ENCODE peak calls at places on chromosome 22, in five cellular contexts. N, C, K, G and O are unnamed samples.

GRCh38 chr22:36383110-36383581 is 4.6 kb downstream of the MYH9 start:
- DNase-seq in N (no peak), C (no peak), G (no peak), K (no peak), O (peak)

GRCh38 chr22:27086728-27087450 is 429.5 kb downstream of the MIAT start:
- DNase-seq in C (no peak), K (no peak), G (no peak), N (no peak), O (no peak)

GRCh38 chr22:44730490-44731356 is 21.7 kb upstream of the ARHGAP8 start:
- DNase-seq in C (no peak), G (no peak), K (no peak), N (no peak), O (no peak)

GRCh38 chr22:44698531-44699421 is 3.2 kb upstream of the PRR5 start:
- DNase-seq in N (no peak), C (no peak), K (no peak), G (peak), O (no peak)

GRCh38 chr22:20203142-20204099 is 52.6 kb upstream of the CCDC188 start:
- DNase-seq in G (no peak), N (peak), K (no peak), C (no peak), O (peak)

GRCh38 chr22:19756288-19757128 is 4.1 kb upstream of the TBX1 start:
- DNase-seq in K (peak), N (peak), G (peak), C (no peak), O (peak)

GRCh38 chr22:20725987-20726558 is 47.8 kb upstream of the SERPIND1 start:
- DNase-seq in K (no peak), N (no peak), C (no peak), G (no peak), O (no peak)

GRCh38 chr22:24178502-24179440 is 2.5 kb upstream of the SUSD2 start:
- DNase-seq in N (no peak), C (no peak), K (no peak), G (no peak), O (no peak)

GRCh38 chr22:49534386-49534785 is 293.3 kb downstream of the BRD1 start:
- DNase-seq in G (no peak), N (no peak), C (no peak), K (no peak), O (no peak)

GRCh38 chr22:48574776-48575566 is 1252.7 kb downstream of the BRD1 start:
- DNase-seq in C (no peak), N (peak), G (peak), K (peak), O (no peak)

GRCh38 chr22:22526125-22526912 is 6.2 kb upstream of the ZNF280A start:
- DNase-seq in G (no peak), K (no peak), C (no peak), N (no peak), O (no peak)

GRCh38 chr22:49724030-49724892 is 103.4 kb downstream of the BRD1 start:
- DNase-seq in C (no peak), K (no peak), G (no peak), N (no peak), O (no peak)

GRCh38 chr22:49513358-49513851 is 314.3 kb downstream of the BRD1 start:
- DNase-seq in G (no peak), K (no peak), C (no peak), N (no peak), O (no peak)

GRCh38 chr22:17867160-17867785 is 93.0 kb upstream of the BID start:
- DNase-seq in G (no peak), K (no peak), C (no peak), N (no peak), O (peak)

GRCh38 chr22:35973388-35973787 is 55.2 kb downstream of the RBFOX2 start:
- DNase-seq in C (no peak), K (no peak), N (no peak), G (no peak), O (no peak)

GRCh38 chr22:42316988-42317387 is 46.5 kb upstream of the TCF20 start:
- DNase-seq in K (no peak), G (peak), C (no peak), N (no peak), O (peak)

GRCh38 chr22:35634015-35634414 is 14.2 kb upstream of the APOL6 start:
- DNase-seq in C (no peak), K (no peak), G (no peak), N (no peak), O (no peak)

GRCh38 chr22:23180301-23180892 is at the start of gene BCR:
- DNase-seq in N (peak), C (no peak), G (peak), K (peak), O (peak)

GRCh38 chr22:44497218-44497903 is 672 bp downstream of the RTL6 start:
- DNase-seq in C (no peak), N (no peak), G (no peak), K (no peak), O (peak)

GRCh38 chr22:44394246-44395115 is 81.7 kb upstream of the SHISAL1 start:
- DNase-seq in K (no peak), N (no peak), G (no peak), C (no peak), O (no peak)

GRCh38 chr22:28395920-28396447 is 283.7 kb downstream of the TTC28 start:
- DNase-seq in G (no peak), C (no peak), N (no peak), K (no peak), O (no peak)

GRCh38 chr22:36770946-36771340 is 5.0 kb downstream of the IFT27 start:
- DNase-seq in C (no peak), N (no peak), K (no peak), G (no peak), O (no peak)

GRCh38 chr22:35628732-35629131 is 11.6 kb upstream of the MB start:
- DNase-seq in K (no peak), C (no peak), N (no peak), G (no peak), O (no peak)

GRCh38 chr22:33427461-33427860 is 369.3 kb upstream of the SYN3 start:
- DNase-seq in N (no peak), C (no peak), G (no peak), K (no peak), O (no peak)

GRCh38 chr22:44658371-44658953 is 43.5 kb upstream of the PRR5 start:
- DNase-seq in C (no peak), G (no peak), N (peak), K (no peak), O (peak)

GRCh38 chr22:50146440-50147228 is 23.9 kb upstream of the PANX2 start:
- DNase-seq in G (no peak), N (peak), C (no peak), K (peak), O (peak)

GRCh38 chr22:21807545-21807944 is 59.9 kb downstream of the MAPK1 start:
- DNase-seq in G (no peak), C (no peak), K (no peak), N (no peak), O (no peak)

GRCh38 chr22:49574861-49575702 is 252.6 kb downstream of the BRD1 start:
- DNase-seq in C (no peak), N (peak), K (no peak), G (no peak), O (no peak)

GRCh38 chr22:49624421-49625177 is 203.1 kb downstream of the BRD1 start:
- DNase-seq in N (peak), K (no peak), G (no peak), C (no peak), O (no peak)

GRCh38 chr22:23565942-23566715 is 14.0 kb downstream of the IGLL1 start:
- DNase-seq in K (no peak), C (no peak), G (no peak), N (no peak), O (peak)

GRCh38 chr22:33325232-33326004 is 267.2 kb upstream of the SYN3 start:
- DNase-seq in K (no peak), N (no peak), G (no peak), C (no peak), O (no peak)

GRCh38 chr22:43425976-43426785 is 14.4 kb downstream of the MPPED1 start:
- DNase-seq in C (no peak), K (no peak), G (no peak), N (peak), O (no peak)

GRCh38 chr22:42959472-42960145 is 55.3 kb downstream of the PACSIN2 start:
- DNase-seq in G (peak), C (no peak), K (peak), N (no peak), O (peak)

GRCh38 chr22:19867617-19868016 is 12.9 kb upstream of the GNB1L start:
- DNase-seq in G (no peak), N (peak), K (no peak), C (no peak), O (no peak)

GRCh38 chr22:40721266-40721665 is 42.0 kb downstream of the MCHR1 start:
- DNase-seq in N (no peak), K (no peak), C (no peak), G (no peak), O (no peak)
- H3K27ac ChIP-seq in N (no peak), K (no peak), C (peak), G (no peak), O (no peak)

DNA sequence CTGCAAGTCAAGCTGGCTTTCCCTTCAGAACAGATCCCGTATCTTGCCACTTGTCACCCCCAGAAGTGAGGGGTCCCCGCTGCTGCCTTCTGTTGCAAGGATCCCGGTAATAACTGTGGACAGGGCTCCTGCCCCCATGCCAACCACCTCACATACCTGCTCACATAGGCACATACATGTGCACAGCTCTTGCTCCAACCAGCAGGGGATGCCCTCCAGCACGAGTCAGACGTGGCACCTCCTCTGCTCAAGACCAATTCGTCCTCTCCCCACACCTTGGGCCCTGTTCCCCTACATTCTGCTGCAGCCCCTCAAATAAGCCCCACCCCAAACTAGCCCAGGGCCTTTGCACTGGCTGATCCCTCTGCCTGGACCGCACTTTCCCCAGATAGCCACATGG is 163.3 kb downstream of the CRYBB2 start:
- DNase-seq in G (no peak), C (no peak), N (no peak), K (no peak), O (no peak)
- TF ChIP-seq CTCF in G (no peak), C (no peak), N (no peak), K (no peak), O (no peak)

GRCh38 chr22:38211556-38211955 is 9.8 kb downstream of the MAFF start:
- DNase-seq in K (no peak), N (no peak), G (no peak), C (no peak), O (no peak)

GRCh38 chr22:38212442-38212841 is 10.6 kb downstream of the MAFF start:
- DNase-seq in C (no peak), K (no peak), G (no peak), N (no peak), O (no peak)

GRCh38 chr22:38215156-38216038 is 13.6 kb downstream of the MAFF start:
- DNase-seq in C (no peak), G (no peak), N (no peak), K (no peak), O (no peak)

GRCh38 chr22:38213319-38214247 is 11.8 kb downstream of the MAFF start:
- DNase-seq in K (no peak), C (no peak), N (no peak), G (no peak), O (no peak)

GRCh38 chr22:38214248-38215056 is 12.7 kb downstream of the MAFF start:
- DNase-seq in K (no peak), G (peak), C (no peak), N (peak), O (peak)
- H3K27ac ChIP-seq in K (no peak), G (no peak), C (peak), N (peak), O (no peak)

DNA sequence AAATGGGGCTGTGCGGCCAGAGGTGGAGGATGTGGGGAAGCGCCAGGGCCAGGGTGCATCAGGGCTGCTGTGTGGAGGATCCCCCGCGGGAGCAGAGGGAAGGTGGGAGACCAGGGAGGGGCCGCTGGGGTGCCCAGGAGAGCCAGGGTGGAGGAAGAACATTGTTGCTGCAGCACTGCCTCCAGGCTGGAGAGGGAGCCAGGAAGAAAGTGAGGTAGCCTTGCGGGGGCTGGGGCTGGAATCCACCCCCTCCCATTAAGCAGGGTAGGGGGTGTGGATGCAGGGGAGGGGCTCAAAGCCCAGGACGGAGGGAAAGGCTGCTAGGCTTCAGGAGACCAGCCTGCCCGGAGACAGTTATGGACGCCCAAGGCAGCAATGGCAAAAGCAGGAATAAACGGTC is 15.1 kb downstream of the CABP7 start:
- DNase-seq in N (no peak), C (no peak), G (no peak), K (no peak), O (no peak)
- TF ChIP-seq CTCF in N (no peak), C (no peak), G (no peak), K (no peak), O (no peak)

DNA sequence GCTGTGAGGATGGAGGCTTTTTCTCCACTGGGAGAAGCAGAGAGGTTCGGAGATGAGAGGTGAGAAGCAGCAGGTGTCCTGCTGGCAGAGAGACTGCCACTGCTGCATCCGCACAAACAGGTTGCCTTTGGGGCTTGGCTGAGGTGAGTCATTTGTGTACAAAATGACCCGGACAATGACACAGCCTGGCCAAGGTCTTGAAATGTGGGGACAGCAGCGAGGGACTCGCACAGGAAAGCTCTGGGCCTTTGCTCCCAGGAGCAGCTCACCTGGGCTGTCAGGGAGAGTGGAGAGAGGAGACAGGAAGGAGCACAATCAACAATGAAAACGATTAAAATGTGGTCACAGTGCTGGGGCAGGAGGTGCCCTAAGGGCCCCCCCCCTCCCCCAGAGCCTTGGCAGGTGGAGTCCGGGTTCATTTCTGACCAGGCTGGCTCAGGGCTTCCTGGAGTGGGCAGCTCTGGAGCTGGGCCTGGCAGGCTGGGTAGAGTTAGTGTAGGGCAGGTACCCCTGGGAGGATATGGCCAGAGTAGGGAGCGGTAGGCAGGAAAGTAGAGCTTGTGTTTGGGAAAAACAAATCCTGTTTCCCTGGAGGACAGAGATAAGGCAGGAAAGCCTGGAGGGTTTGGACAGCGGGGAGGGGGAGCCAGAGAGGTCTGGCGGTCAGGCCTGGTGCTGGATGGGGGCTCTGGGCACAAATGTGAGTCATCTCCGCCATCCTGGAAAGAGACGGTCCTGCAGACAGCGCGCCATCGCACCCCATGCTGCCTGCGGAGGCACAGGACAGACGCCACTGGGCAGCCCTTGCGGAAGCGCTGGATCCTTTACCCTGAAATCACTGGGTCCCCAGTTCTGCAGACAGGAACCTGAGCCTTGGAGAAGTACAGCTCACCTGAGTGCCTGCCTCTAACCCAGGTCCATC is 37.8 kb upstream of the CELSR1 start:
- DNase-seq in G (no peak), N (peak), C (no peak), K (peak), O (no peak)
- H3K27ac ChIP-seq in G (no peak), N (peak), C (peak), K (peak), O (peak)

DNA sequence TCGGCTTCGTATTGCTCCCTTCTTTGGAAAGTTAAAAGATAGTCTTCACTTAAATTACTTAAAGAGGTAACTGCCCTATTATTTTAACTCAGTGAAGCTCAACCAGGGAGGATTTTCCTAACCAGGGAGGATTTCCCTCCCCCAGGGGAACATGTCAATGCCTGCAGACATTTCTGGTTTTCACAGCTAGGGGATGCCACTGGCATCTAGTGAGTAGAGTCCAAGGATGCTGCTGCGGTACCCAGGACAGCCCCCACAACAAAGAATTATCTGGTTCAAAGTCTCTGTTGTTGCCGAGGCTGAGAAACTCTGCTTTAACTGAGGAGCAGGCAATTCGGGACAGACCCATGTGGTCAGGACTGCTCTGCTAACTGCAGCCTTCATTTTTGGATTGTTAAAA is 82.2 kb downstream of the DEPDC5 start:
- DNase-seq in C (no peak), G (no peak), N (no peak), K (no peak), O (no peak)
- TF ChIP-seq CTCF in C (no peak), G (no peak), N (no peak), K (no peak), O (no peak)